ENCODE peak calls at places on chromosomes 7 and 10, in ten cellular contexts. B, W, D, P, V, K, M, J, C and R are unnamed samples.

GRCh38 chr7:73945022-73945421 is 83.0 kb upstream of the ELN start:
- DNase-seq in K (no peak), V (no peak), J (no peak), P (no peak), B (no peak), M (no peak), C (no peak), W (no peak), D (no peak), R (no peak)

GRCh38 chr7:143882020-143882610 is 19.9 kb downstream of the TCAF1 start:
- DNase-seq in B (peak; percentile 40), W (peak; percentile 70), D (no peak), J (peak; percentile 88), P (no peak), C (no peak), K (peak; percentile 85), V (peak; percentile 91), M (peak; percentile 88), R (no peak)

GRCh38 chr7:23332193-23332592 is 33.1 kb downstream of the MALSU1 start:
- DNase-seq in M (no peak), B (no peak), V (no peak), C (no peak), J (no peak), P (no peak), W (no peak), K (no peak), D (no peak), R (no peak)

GRCh38 chr10:45204954-45205775 is 110.2 kb downstream of the OR13A1 start:
- DNase-seq in P (no peak), B (no peak), V (no peak), K (no peak), M (no peak), C (no peak), D (no peak), J (no peak), W (no peak), R (no peak)

GRCh38 chr10:125231116-125231812 is 70.9 kb upstream of the CTBP2 start:
- DNase-seq in K (peak; percentile 92), C (peak; percentile 43), J (no peak), P (peak; percentile 99), M (no peak), V (peak; percentile 83), B (no peak), W (no peak), D (peak; percentile 98), R (peak; percentile 90)

GRCh38 chr10:10797467-10797866 is 220.2 kb upstream of the CELF2 start:
- DNase-seq in M (no peak), B (no peak), P (no peak), K (peak; percentile 47), V (peak; percentile 32), J (no peak), C (no peak), D (no peak), W (no peak), R (no peak)

GRCh38 chr10:33212061-33212748 is 122.3 kb downstream of the NRP1 start:
- DNase-seq in K (peak; percentile 55), V (peak; percentile 66), C (no peak), M (no peak), W (no peak), D (peak; percentile 20), B (no peak), J (no peak), P (no peak), R (peak; percentile 63)

GRCh38 chr7:81327468-81327867 is 408.6 kb upstream of the SEMA3C start:
- DNase-seq in M (no peak), W (no peak), J (no peak), V (peak; percentile 21), D (peak; percentile 1), B (no peak), K (peak; percentile 31), C (no peak), P (no peak), R (no peak)

GRCh38 chr7:74380720-74381119 is 73.0 kb upstream of the GTF2IRD1 start:
- DNase-seq in M (no peak), D (peak; percentile 54), C (no peak), V (no peak), J (no peak), K (no peak), P (no peak), B (peak; percentile 53), W (no peak), R (peak; percentile 32)

GRCh38 chr7:112791465-112792168 is 1.4 kb upstream of the TMEM168 start:
- DNase-seq in P (no peak), D (no peak), C (no peak), B (no peak), M (no peak), K (no peak), J (no peak), V (no peak), W (no peak), R (no peak)

GRCh38 chr7:126495739-126496138 is 757.0 kb downstream of the GRM8 start:
- DNase-seq in P (no peak), K (no peak), W (no peak), B (no peak), J (no peak), M (no peak), V (no peak), C (no peak), D (no peak), R (no peak)

GRCh38 chr7:101169838-101170531 is 4.6 kb upstream of the VGF start:
- DNase-seq in J (peak; percentile 91), B (peak; percentile 66), P (no peak), K (peak; percentile 67), W (peak; percentile 92), M (peak; percentile 79), D (peak; percentile 63), C (peak; percentile 88), V (peak; percentile 69), R (peak; percentile 56)

GRCh38 chr10:104316321-104317099 is 21.8 kb downstream of the ITPRIP start:
- DNase-seq in B (no peak), C (no peak), V (no peak), M (peak; percentile 46), P (no peak), D (no peak), W (no peak), K (no peak), J (no peak), R (no peak)

GRCh38 chr7:49894543-49894942 is 121.1 kb downstream of the VWC2 start:
- DNase-seq in K (no peak), C (no peak), M (no peak), D (no peak), J (no peak), W (no peak), P (no peak), V (no peak), B (no peak), R (no peak)

GRCh38 chr10:47028466-47028865 is 117.2 kb downstream of the PTPN20 start:
- DNase-seq in C (no peak), P (no peak), B (no peak), K (no peak), V (no peak), J (no peak), M (peak; percentile 38), D (no peak), W (no peak), R (no peak)

GRCh38 chr10:110546077-110546476 is 21.4 kb upstream of the SMC3 start:
- DNase-seq in W (no peak), P (no peak), V (peak; percentile 24), J (no peak), K (no peak), B (no peak), M (no peak), C (no peak), D (no peak), R (no peak)

GRCh38 chr7:116786791-116787443 is 75.5 kb upstream of the CAPZA2 start:
- DNase-seq in B (peak; percentile 24), W (no peak), M (no peak), P (no peak), V (peak; percentile 40), J (no peak), D (peak; percentile 69), K (peak; percentile 56), C (peak; percentile 42), R (peak; percentile 55)
- TF ChIP-seq CTCF in B (peak; percentile 54), W (no peak), M (peak; percentile 7), P (peak; percentile 56), V (peak; percentile 37), J (no peak), D (no peak), K (peak; percentile 52), C (peak; percentile 51), R (peak; percentile 13)

DNA sequence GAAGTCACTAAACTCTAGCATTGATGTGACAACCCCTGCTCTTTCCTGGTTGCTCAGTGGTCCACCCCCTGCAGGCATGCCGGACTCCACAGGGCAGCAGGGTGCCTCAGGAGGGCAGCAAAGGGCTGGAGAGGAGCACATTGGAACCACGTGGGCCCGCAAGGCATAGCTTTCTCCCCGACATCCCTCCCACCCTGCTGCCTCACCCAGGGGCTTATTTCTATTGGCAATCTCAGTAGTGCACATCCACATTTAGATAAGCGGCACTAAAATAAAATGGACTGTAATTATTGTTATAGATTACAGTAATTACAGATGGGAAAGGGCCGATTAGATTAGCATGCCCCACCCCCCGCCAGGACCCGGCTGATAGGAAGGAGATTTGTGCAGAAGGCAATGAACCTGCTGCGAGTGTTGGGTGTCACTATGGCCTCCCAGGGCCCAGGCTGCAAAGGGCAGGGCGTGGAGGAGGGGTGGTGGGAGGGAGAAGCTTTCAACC is 580.1 kb downstream of the GRID1 start:
- DNase-seq in W (no peak), D (no peak), K (no peak), P (no peak), B (no peak), C (peak; percentile 49), V (no peak), J (peak; percentile 63), M (no peak), R (no peak)
- TF ChIP-seq CTCF in W (peak; percentile 44), D (no peak), K (no peak), P (no peak), B (no peak), C (peak; percentile 75), V (no peak), J (no peak), M (no peak), R (no peak)

DNA sequence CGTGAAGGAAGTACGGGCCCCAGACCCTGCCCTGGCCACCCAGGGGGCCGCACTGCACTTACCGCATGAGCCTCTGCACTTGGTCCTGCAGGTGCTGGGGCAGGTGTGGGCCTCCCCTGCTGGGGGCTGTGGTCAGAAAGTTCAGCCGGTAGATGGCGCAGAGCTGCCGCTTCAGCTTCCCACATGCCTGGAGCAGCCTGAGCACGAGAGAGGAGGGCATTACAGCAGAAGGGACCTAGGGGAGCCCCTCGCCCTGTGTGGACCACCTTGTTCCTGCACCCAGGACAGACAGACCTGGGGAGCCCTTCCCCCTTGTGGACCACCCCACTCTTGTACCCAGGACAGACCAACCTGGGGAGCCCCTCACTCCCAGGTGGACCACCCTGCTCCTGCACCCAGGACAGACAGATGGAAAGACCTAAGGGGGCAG is 8.7 kb upstream of the PYROXD2 start:
- DNase-seq in D (peak; percentile 42), M (peak; percentile 63), B (no peak), C (peak; percentile 50), J (peak; percentile 61), V (no peak), K (no peak), P (no peak), W (no peak), R (no peak)
- TF ChIP-seq CTCF in D (peak; percentile 37), M (no peak), B (no peak), C (peak; percentile 79), J (peak; percentile 40), V (peak; percentile 24), K (no peak), P (no peak), W (peak; percentile 53), R (no peak)

DNA sequence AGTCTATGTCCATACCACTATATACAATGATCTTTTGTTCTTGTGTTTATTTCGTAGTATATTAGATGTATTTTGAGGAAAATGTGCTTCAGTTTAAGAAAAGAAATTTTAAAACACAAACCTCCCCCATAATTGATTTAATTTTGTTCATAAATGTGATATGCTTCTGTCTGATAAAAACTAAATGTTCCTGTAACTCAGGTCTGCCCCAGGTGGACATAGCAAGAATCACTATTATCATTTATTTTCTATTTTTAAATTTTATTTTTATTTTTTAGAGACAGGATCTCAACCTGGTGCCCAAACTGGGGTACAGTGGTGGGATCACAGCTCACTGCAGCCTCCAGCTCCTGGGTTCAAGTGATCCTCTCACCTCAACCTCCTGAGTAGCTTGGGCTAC is 43.2 kb downstream of the BEND7 start:
- DNase-seq in V (peak; percentile 6), K (peak; percentile 13), B (no peak), J (no peak), M (no peak), C (no peak), P (peak; percentile 25), D (peak; percentile 11), W (no peak), R (peak; percentile 1)
- TF ChIP-seq CTCF in V (peak; percentile 32), K (peak; percentile 47), B (peak; percentile 17), J (peak; percentile 57), M (no peak), C (peak; percentile 46), P (no peak), D (peak; percentile 46), W (peak; percentile 62), R (peak; percentile 27)